ENCODE peak calls at places on chromosomes 13 and 19, in five cellular contexts. N, E, Y, F and W are unnamed samples.

GRCh38 chr13:28597641-28598040 is 61.3 kb upstream of the POMP start:
- DNase-seq in N (peak), F (no peak), E (no peak), Y (no peak), W (no peak)

GRCh38 chr19:29681422-29682235 is 16.4 kb downstream of the PLEKHF1 start:
- DNase-seq in E (no peak), N (no peak), F (no peak), Y (no peak), W (no peak)

GRCh38 chr13:92849381-92849780 is 377.2 kb upstream of the GPC6 start:
- DNase-seq in E (no peak), N (no peak), F (no peak), Y (no peak), W (no peak)

GRCh38 chr19:38060346-38060745 is 153.3 kb downstream of the SIPA1L3 start:
- DNase-seq in E (no peak), N (no peak), Y (no peak), F (no peak), W (no peak)

GRCh38 chr13:40388617-40389016 is 277.8 kb downstream of the FOXO1 start:
- DNase-seq in Y (no peak), F (no peak), N (peak), E (no peak), W (no peak)

GRCh38 chr19:4575267-4575793 is 15.8 kb upstream of the SEMA6B start:
- DNase-seq in F (no peak), E (peak), N (peak), Y (no peak), W (no peak)

GRCh38 chr19:30229524-30230174 is 142.5 kb upstream of the ZNF536 start:
- DNase-seq in Y (no peak), F (no peak), E (no peak), N (peak), W (no peak)

GRCh38 chr19:29667941-29668340 is 2.7 kb downstream of the PLEKHF1 start:
- DNase-seq in N (no peak), F (no peak), E (no peak), Y (peak), W (no peak)

GRCh38 chr13:106291006-106291405 is 244.5 kb downstream of the EFNB2 start:
- DNase-seq in N (peak), F (no peak), E (no peak), Y (no peak), W (no peak)

GRCh38 chr13:110001622-110002275 is 215.4 kb upstream of the IRS2 start:
- DNase-seq in N (peak), Y (no peak), F (no peak), E (no peak), W (no peak)

GRCh38 chr13:68897331-68897730 is 1210.3 kb upstream of the ATXN8OS start:
- DNase-seq in Y (no peak), F (no peak), E (no peak), N (no peak), W (no peak)

GRCh38 chr13:99740261-99740979 is 231.1 kb downstream of the ZIC5 start:
- DNase-seq in N (no peak), F (no peak), Y (no peak), E (no peak), W (no peak)

GRCh38 chr13:40063743-40064142 is 408.3 kb downstream of the COG6 start:
- DNase-seq in N (no peak), Y (no peak), E (no peak), F (no peak), W (no peak)

GRCh38 chr13:59750860-59751259 is 412.9 kb downstream of the DIAPH3 start:
- DNase-seq in F (no peak), E (peak), N (peak), Y (peak), W (no peak)

GRCh38 chr19:46372901-46373572 is 26.1 kb downstream of the PPP5C start:
- DNase-seq in F (no peak), N (no peak), E (no peak), Y (peak), W (peak)

GRCh38 chr13:44507639-44508038 is 68.5 kb downstream of the TSC22D1 start:
- DNase-seq in F (no peak), E (no peak), Y (no peak), N (no peak), W (no peak)

GRCh38 chr13:53445682-53446081 is 417.1 kb downstream of the OLFM4 start:
- DNase-seq in F (no peak), E (no peak), N (no peak), Y (no peak), W (no peak)

GRCh38 chr19:38666662-38667448 is 19.4 kb downstream of the ACTN4 start:
- DNase-seq in N (peak), F (no peak), Y (no peak), E (peak), W (no peak)

GRCh38 chr19:58170860-58171259 is 12.0 kb upstream of the ZNF274 start:
- DNase-seq in N (peak), F (no peak), Y (no peak), E (no peak), W (no peak)

GRCh38 chr19:372306-372890 is 27.8 kb upstream of the MIER2 start:
- DNase-seq in E (no peak), Y (peak), N (peak), F (no peak), W (no peak)

GRCh38 chr19:49442793-49443365 is 1.6 kb upstream of the SLC17A7 start:
- DNase-seq in N (peak), F (peak), E (peak), Y (peak), W (peak)

GRCh38 chr13:75305057-75305456 is 176.9 kb downstream of the TBC1D4 start:
- DNase-seq in F (no peak), Y (no peak), N (no peak), E (peak), W (no peak)

GRCh38 chr13:31476266-31476665 is 263.1 kb upstream of the RXFP2 start:
- DNase-seq in E (peak), N (peak), Y (no peak), F (no peak), W (no peak)

GRCh38 chr19:2719910-2720776 is 1.0 kb downstream of the DIRAS1 start:
- DNase-seq in F (no peak), N (peak), Y (peak), E (no peak), W (no peak)

GRCh38 chr19:48390188-48391099 is 907 bp downstream of the KDELR1 start:
- DNase-seq in Y (peak), E (peak), F (no peak), N (peak), W (peak)

GRCh38 chr13:32837307-32837972 is 178.8 kb upstream of the KL start:
- DNase-seq in Y (no peak), N (no peak), F (no peak), E (no peak), W (no peak)

GRCh38 chr13:30341815-30342570 is 34.6 kb upstream of the KATNAL1 start:
- DNase-seq in Y (peak), E (peak), F (peak), N (peak), W (peak)

GRCh38 chr19:37905936-37906867 is at the start of gene WDR87:
- DNase-seq in N (no peak), Y (peak), F (no peak), E (no peak), W (no peak)

GRCh38 chr13:25920931-25921330 is 130.9 kb downstream of the SHISA2 start:
- DNase-seq in E (no peak), Y (no peak), F (no peak), N (no peak), W (no peak)

GRCh38 chr13:20702530-20702929 is 969 bp upstream of the IL17D start:
- DNase-seq in E (no peak), F (no peak), N (peak), Y (no peak), W (no peak)

GRCh38 chr19:58559275-58560006 is 1.0 kb upstream of the UBE2M start:
- DNase-seq in E (peak), F (peak), N (peak), Y (peak), W (peak)

DNA sequence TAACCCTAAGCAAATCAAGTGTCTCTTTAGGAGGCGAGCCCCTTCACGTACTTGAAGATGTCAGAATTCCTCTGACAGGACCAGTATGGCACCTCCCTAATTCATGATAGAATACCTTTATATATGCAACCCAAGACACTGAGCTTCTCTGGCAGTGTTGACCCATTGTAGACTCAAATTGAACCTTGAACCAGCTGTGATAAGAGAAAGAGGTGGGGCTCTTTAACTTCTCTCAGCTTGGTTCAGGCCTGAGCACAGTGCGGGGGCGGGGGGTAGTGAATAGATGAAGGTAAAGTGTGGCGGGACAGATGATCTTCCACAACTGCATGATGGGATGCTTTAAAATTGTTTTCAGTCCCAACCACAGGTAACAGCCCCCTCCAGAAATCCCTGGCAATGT is 12.1 kb downstream of the MBNL2 start:
- DNase-seq in F (no peak), Y (no peak), N (no peak), E (no peak), W (no peak)
- H3K27ac ChIP-seq in F (no peak), Y (no peak), N (no peak), E (no peak), W (no peak)

GRCh38 chr13:51322826-51323225 is 16.7 kb upstream of the SERPINE3 start:
- DNase-seq in E (no peak), F (no peak), N (no peak), Y (no peak), W (no peak)
- TF ChIP-seq CTCF in E (no peak), F (no peak), N (no peak), Y (no peak), W (no peak)

GRCh38 chr19:55635856-55636440 is 4.9 kb upstream of the ZNF580 start:
- DNase-seq in E (no peak), Y (no peak), N (no peak), F (no peak), W (no peak)
- H3K27ac ChIP-seq in E (no peak), Y (no peak), N (peak), F (peak), W (peak)

GRCh38 chr13:48647625-48648024 is 6.1 kb upstream of the CYSLTR2 start:
- DNase-seq in N (no peak), Y (no peak), E (no peak), F (no peak), W (no peak)
- TF ChIP-seq CTCF in N (no peak), Y (no peak), E (no peak), F (no peak), W (no peak)

DNA sequence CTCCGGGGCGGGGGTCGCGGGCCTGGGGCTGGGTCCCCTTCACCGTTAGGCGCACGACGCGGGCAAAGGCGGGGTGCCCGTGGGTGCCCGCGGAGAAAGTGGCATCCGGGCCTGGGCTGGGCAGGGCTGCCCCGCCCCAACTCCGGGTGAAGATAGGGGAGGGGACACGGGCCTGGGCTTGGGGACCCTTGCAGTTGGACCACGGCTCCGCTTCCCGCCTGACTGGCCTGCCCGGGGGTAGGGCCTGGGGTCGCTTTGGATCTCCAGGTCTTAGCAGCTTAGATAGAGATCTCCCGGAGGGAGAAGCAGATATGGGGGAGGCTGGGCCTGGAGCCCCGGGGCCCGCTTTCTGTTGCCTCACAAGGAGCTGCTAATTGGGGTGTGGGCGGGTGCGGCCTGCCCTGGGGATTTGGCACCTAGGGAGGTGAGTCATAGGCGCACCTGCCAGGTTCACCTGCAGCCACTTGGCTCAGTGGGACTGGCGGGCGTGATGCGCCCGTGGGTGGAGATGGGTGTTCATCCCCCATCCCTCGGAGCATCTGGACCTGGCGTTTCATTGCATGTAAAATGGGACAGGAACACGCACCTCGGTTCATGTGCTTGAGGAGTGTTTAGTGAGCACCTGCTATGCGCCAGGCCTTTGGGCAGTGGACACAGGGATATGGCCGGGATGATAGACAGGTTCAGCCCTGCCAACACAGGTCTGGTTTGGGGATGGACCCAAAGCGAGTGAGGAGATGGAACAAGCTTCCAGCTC is 628 bp downstream of the MAP1S start:
- DNase-seq in Y (peak), N (no peak), F (no peak), E (no peak), W (no peak)
- H3K27ac ChIP-seq in Y (no peak), N (peak), F (no peak), E (no peak), W (peak)